ENCODE peak calls at places on chromosomes 11 and 22, in six cellular contexts. U is naive thymus-derived CD4-positive, alpha-beta T cell; C is CD8-positive, alpha-beta memory T cell; N is cardiac muscle cell; Y is CD8-positive, alpha-beta T cell; H is vagina. R is an unnamed sample.

GRCh38 chr11:114610984-114611944 is 15.7 kb upstream of the NXPE4 start:
- DNase-seq in U (no peak), C (no peak), N (peak; percentile 19), Y (no peak), H (peak; percentile 37), R (no peak)

GRCh38 chr11:1694064-1694845 is 2.7 kb upstream of the KRTAP5-6 start:
- DNase-seq in U (peak; percentile 72), C (peak; percentile 63), N (peak; percentile 84), Y (peak; percentile 63), H (no peak), R (peak; percentile 62)

GRCh38 chr11:112652786-112653390 is 308.3 kb upstream of the NCAM1 start:
- DNase-seq in U (no peak), C (no peak), N (peak; percentile 10), Y (no peak), H (no peak), R (no peak)

GRCh38 chr22:45493286-45493771 is 9.4 kb upstream of the FBLN1 start:
- DNase-seq in U (no peak), C (no peak), N (peak; percentile 78), Y (no peak), H (no peak), R (no peak)

GRCh38 chr22:20267441-20268288 is 453 bp downstream of the RTN4R start:
- DNase-seq in U (no peak), C (no peak), N (no peak), Y (no peak), H (no peak), R (no peak)

GRCh38 chr11:123856444-123856843 is 29.0 kb downstream of the TMEM225 start:
- DNase-seq in U (no peak), C (no peak), N (no peak), Y (no peak), H (no peak), R (no peak)

GRCh38 chr11:128936546-128937275 is 6.0 kb downstream of the TP53AIP1 start:
- DNase-seq in U (no peak), C (no peak), N (no peak), Y (no peak), H (no peak), R (no peak)

GRCh38 chr11:76209956-76210885 is 3.9 kb upstream of the WNT11 start:
- DNase-seq in U (peak; percentile 42), C (peak; percentile 33), N (peak; percentile 87), Y (no peak), H (no peak), R (no peak)

GRCh38 chr11:9858822-9859221 is 194.9 kb downstream of the SWAP70 start:
- DNase-seq in U (peak; percentile 9), C (no peak), N (peak; percentile 33), Y (no peak), H (no peak), R (no peak)

GRCh38 chr11:58788355-58789023 is 56.0 kb downstream of the GLYATL2 start:
- DNase-seq in U (peak; percentile 78), C (peak; percentile 16), N (peak; percentile 62), Y (no peak), H (no peak), R (no peak)

GRCh38 chr11:45079943-45080719 is 66.3 kb upstream of the PRDM11 start:
- DNase-seq in U (peak; percentile 68), C (peak; percentile 69), N (no peak), Y (no peak), H (no peak), R (peak; percentile 18)

GRCh38 chr11:87072787-87073186 is 35.1 kb downstream of the TMEM135 start:
- DNase-seq in U (no peak), C (no peak), N (no peak), Y (no peak), H (no peak), R (no peak)

GRCh38 chr11:128251140-128251539 is 336.2 kb downstream of the ETS1 start:
- DNase-seq in U (no peak), C (no peak), N (peak; percentile 68), Y (no peak), H (no peak), R (no peak)

GRCh38 chr11:84899134-84899533 is 728.0 kb downstream of the DLG2 start:
- DNase-seq in U (no peak), C (no peak), N (no peak), Y (no peak), H (no peak), R (no peak)

GRCh38 chr22:45537734-45538181 is 35.1 kb downstream of the FBLN1 start:
- DNase-seq in U (no peak), C (no peak), N (peak; percentile 90), Y (no peak), H (no peak), R (no peak)

GRCh38 chr11:85423331-85423730 is 203.8 kb downstream of the DLG2 start:
- DNase-seq in U (no peak), C (no peak), N (no peak), Y (no peak), H (no peak), R (no peak)

GRCh38 chr11:112290462-112290894 is 29.8 kb upstream of the PLET1 start:
- DNase-seq in U (no peak), C (no peak), N (peak; percentile 6), Y (no peak), H (no peak), R (no peak)

GRCh38 chr22:21791635-21792625 is 56.3 kb upstream of the YPEL1 start:
- DNase-seq in U (no peak), C (no peak), N (peak; percentile 50), Y (no peak), H (no peak), R (no peak)

GRCh38 chr11:45858751-45859398 is 11.6 kb downstream of the CRY2 start:
- DNase-seq in U (no peak), C (no peak), N (no peak), Y (no peak), H (no peak), R (no peak)

GRCh38 chr22:46287873-46288751 is 8.6 kb upstream of the GTSE1 start:
- DNase-seq in U (no peak), C (peak; percentile 32), N (no peak), Y (no peak), H (no peak), R (no peak)

GRCh38 chr11:133732109-133732508 is 113.2 kb downstream of the SPATA19 start:
- DNase-seq in U (no peak), C (no peak), N (no peak), Y (no peak), H (no peak), R (no peak)

GRCh38 chr22:50595189-50595588 is 5.4 kb upstream of the MAPK8IP2 start:
- DNase-seq in U (no peak), C (no peak), N (no peak), Y (no peak), H (no peak), R (no peak)

GRCh38 chr22:49203091-49203862 is 624.4 kb downstream of the BRD1 start:
- DNase-seq in U (no peak), C (no peak), N (no peak), Y (no peak), H (peak; percentile 72), R (peak; percentile 4)
- H3K9me3 ChIP-seq in U (no peaks in the 10 kb centered on the region), C (no peaks in the 10 kb centered on the region), N (no peaks in the 10 kb centered on the region), Y (no peaks in the 10 kb centered on the region), H (no peaks in the 10 kb centered on the region), R (no peaks in the 10 kb centered on the region)

DNA sequence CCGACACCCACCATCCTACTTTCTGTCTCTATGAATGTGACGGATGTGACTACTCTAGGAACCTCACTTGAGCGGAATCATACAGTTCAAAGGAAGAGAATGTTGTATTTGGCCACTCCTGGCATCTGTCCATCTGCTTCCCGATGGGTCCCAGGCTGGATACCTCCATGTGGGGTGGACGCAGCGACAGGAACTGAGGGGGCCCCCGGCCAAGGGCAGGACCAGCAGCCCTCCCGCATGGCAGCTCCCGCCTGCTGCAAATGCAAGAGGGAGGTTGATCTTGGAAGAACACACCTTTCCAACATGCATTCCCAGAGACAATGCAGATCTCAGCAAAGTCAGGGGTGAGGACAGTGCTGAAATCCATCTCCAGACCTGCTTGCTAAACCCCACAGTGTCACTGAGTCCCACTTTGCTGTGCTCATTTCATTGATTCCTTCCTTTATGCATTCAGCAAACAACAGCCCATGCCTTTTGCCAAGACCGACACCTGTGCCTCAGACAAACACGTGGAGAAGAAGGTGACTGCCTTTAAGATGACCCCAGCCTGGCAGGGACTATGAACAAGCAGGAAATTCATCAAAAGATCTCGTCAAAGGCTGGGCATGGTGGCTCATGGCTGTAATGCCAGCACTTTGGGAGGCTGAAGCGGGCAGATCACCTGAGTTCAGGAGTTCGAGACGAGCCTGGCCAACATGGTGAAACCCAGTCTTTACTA is 246.2 kb downstream of the CTTN start:
- DNase-seq in U (no peak), C (no peak), N (no peak), Y (no peak), H (no peak), R (no peak)
- H3K9me3 ChIP-seq in U (no peaks in the 10 kb centered on the region), C (no peaks in the 10 kb centered on the region), N (no peaks in the 10 kb centered on the region), Y (no peaks in the 10 kb centered on the region), H (no peaks in the 10 kb centered on the region), R (no peaks in the 10 kb centered on the region)

GRCh38 chr11:50174975-50175374 is 142.3 kb downstream of the OR4C45 start:
- DNase-seq in U (peak; percentile 5), C (no peak), N (no peak), Y (no peak), H (no peak), R (no peak)

GRCh38 chr11:50170115-50170514 is 137.4 kb downstream of the OR4C45 start:
- DNase-seq in U (no peak), C (no peak), N (no peak), Y (no peak), H (no peak), R (no peak)

GRCh38 chr11:50174189-50174588 is 141.5 kb downstream of the OR4C45 start:
- DNase-seq in U (peak; percentile 7), C (no peak), N (no peak), Y (no peak), H (no peak), R (no peak)

GRCh38 chr11:50164050-50164449 is 131.4 kb downstream of the OR4C45 start:
- DNase-seq in U (no peak), C (no peak), N (no peak), Y (no peak), H (no peak), R (no peak)

DNA sequence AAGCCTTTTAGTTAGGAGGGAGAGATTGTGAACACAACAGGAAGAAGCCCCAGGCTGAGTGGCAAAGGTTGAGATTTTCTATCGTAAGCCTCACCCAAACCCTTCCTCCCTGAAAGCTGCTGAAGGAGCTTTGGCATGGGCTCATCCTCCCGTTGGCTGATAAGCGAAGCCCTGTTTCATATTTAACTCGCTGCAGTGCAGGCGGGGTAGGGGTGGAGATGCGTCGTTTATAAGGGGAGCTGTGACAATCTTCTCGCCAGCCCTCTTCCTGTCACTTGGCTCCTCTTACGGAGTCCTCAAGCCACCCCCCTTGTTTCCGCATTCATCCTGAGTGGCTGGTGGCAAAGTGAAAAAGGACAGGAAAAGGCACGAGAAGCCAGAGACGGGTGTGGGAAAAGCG is 137.0 kb downstream of the OR4C45 start:
- DNase-seq in U (no peak), C (no peak), N (no peak), Y (no peak), H (no peak), R (no peak)
- H3K9me3 ChIP-seq in U (no peaks in the 10 kb centered on the region), C (no peaks in the 10 kb centered on the region), N (no peaks in the 10 kb centered on the region), Y (no peaks in the 10 kb centered on the region), H (no peaks in the 10 kb centered on the region), R (no peaks in the 10 kb centered on the region)

DNA sequence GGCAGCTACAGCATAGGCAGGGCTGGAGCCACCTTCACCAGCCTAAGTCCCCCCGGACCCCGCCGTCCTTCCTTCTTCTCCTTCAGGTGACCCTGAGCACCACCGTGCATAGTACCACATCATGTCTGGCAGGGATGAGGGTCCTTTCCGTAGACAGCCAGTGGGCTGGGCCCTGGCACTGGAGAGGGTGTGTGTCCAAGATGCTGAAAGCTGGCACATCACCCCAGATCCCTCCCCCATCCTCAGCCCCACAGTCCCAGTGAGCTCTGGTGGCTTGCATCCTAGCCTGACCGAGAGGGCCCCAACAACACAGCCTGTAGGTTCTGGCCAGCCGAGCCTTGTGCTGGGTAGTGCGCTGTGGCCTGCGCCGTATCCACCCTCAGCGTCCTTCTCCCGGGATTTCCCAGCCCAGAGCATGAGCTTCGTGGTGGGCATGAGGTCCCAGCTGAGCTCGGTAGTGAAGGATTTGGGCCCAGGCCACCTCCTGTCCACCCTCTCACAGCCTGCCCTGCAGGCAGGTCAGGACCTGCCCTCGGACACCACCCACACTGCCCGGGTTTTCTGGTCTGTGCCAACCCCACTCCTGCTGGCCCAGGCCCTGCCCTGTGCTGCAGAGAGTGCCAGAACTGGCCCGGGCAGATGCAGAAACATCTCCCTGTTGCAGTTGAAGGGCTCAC is 1124.3 kb downstream of the BRD1 start:
- DNase-seq in U (no peak), C (no peak), N (no peak), Y (no peak), H (no peak), R (no peak)
- H3K9me3 ChIP-seq in U (no peaks in the 10 kb centered on the region), C (no peaks in the 10 kb centered on the region), N (no peaks in the 10 kb centered on the region), Y (no peaks in the 10 kb centered on the region), H (no peaks in the 10 kb centered on the region), R (no peaks in the 10 kb centered on the region)

R was measured in T-helper 17 cell.